ENCODE peak calls at places on chromosome 4, in eight cellular contexts. One of them, this sample, is unnamed.
A peak's percentile ranks its signal among the peaks of the same experiment; 100 is the strongest.

GRCh38 chr4:20992002-20992401 is 291.7 kb downstream of the PACRGL start:
- DNase-seq in LoVo: no peak
- DNase-seq in nucleus accumbens: no peak
- DNase-seq in GDM1: no peak
- DNase-seq in BJ: no peak
- DNase-seq in RPMI7951: peak; percentile 3
- DNase-seq in Right ventricle myocardium superior: no peak
- DNase-seq in HTR-8/SVneo: no peak
- DNase-seq in this sample: no peak

GRCh38 chr4:81773557-81773956 is 301.9 kb upstream of the RASGEF1B start:
- DNase-seq in LoVo: no peak
- DNase-seq in nucleus accumbens: no peak
- DNase-seq in GDM1: no peak
- DNase-seq in BJ: no peak
- DNase-seq in RPMI7951: no peak
- DNase-seq in Right ventricle myocardium superior: no peak
- DNase-seq in HTR-8/SVneo: no peak
- DNase-seq in this sample: no peak

GRCh38 chr4:74335341-74336019 is 27.2 kb downstream of the EPGN start:
- DNase-seq in LoVo: no peak
- DNase-seq in nucleus accumbens: no peak
- DNase-seq in GDM1: no peak
- DNase-seq in BJ: no peak
- DNase-seq in RPMI7951: no peak
- DNase-seq in Right ventricle myocardium superior: no peak
- DNase-seq in HTR-8/SVneo: no peak
- DNase-seq in this sample: no peak

GRCh38 chr4:53119685-53120084 is 246.2 kb downstream of the SCFD2 start:
- DNase-seq in LoVo: no peak
- DNase-seq in nucleus accumbens: no peak
- DNase-seq in GDM1: no peak
- DNase-seq in BJ: no peak
- DNase-seq in RPMI7951: peak; percentile 72
- DNase-seq in Right ventricle myocardium superior: no peak
- DNase-seq in HTR-8/SVneo: peak; percentile 13
- DNase-seq in this sample: peak; percentile 49

GRCh38 chr4:1727117-1728031 is 6.1 kb downstream of the TACC3 start:
- DNase-seq in LoVo: peak; percentile 37
- DNase-seq in nucleus accumbens: no peak
- DNase-seq in GDM1: peak; percentile 55
- DNase-seq in BJ: no peak
- DNase-seq in RPMI7951: peak; percentile 81
- DNase-seq in Right ventricle myocardium superior: peak; percentile 90
- DNase-seq in HTR-8/SVneo: peak; percentile 64
- DNase-seq in this sample: no peak

GRCh38 chr4:157763490-157763889 is 409.3 kb downstream of the GASK1B start:
- DNase-seq in LoVo: no peak
- DNase-seq in nucleus accumbens: no peak
- DNase-seq in GDM1: no peak
- DNase-seq in BJ: no peak
- DNase-seq in RPMI7951: no peak
- DNase-seq in Right ventricle myocardium superior: no peak
- DNase-seq in HTR-8/SVneo: no peak
- DNase-seq in this sample: no peak

GRCh38 chr4:56102581-56102980 is 153.8 kb downstream of the CEP135 start:
- DNase-seq in LoVo: no peak
- DNase-seq in nucleus accumbens: no peak
- DNase-seq in GDM1: no peak
- DNase-seq in BJ: no peak
- DNase-seq in RPMI7951: no peak
- DNase-seq in Right ventricle myocardium superior: no peak
- DNase-seq in HTR-8/SVneo: no peak
- DNase-seq in this sample: no peak

GRCh38 chr4:6201580-6202091 is 1.3 kb upstream of the JAKMIP1 start:
- DNase-seq in LoVo: no peak
- DNase-seq in nucleus accumbens: no peak
- DNase-seq in GDM1: no peak
- DNase-seq in BJ: no peak
- DNase-seq in RPMI7951: no peak
- DNase-seq in Right ventricle myocardium superior: no peak
- DNase-seq in HTR-8/SVneo: no peak
- DNase-seq in this sample: no peak

GRCh38 chr4:109009909-109010308 is 247.1 kb upstream of the ETNPPL start:
- DNase-seq in LoVo: no peak
- DNase-seq in nucleus accumbens: no peak
- DNase-seq in GDM1: no peak
- DNase-seq in BJ: peak; percentile 67
- DNase-seq in RPMI7951: peak; percentile 6
- DNase-seq in Right ventricle myocardium superior: no peak
- DNase-seq in HTR-8/SVneo: no peak
- DNase-seq in this sample: peak; percentile 75

GRCh38 chr4:123452585-123452984 is 56.0 kb downstream of the SPRY1 start:
- DNase-seq in LoVo: peak; percentile 15
- DNase-seq in nucleus accumbens: no peak
- DNase-seq in GDM1: peak; percentile 20
- DNase-seq in BJ: peak; percentile 53
- DNase-seq in RPMI7951: peak; percentile 89
- DNase-seq in Right ventricle myocardium superior: no peak
- DNase-seq in HTR-8/SVneo: peak; percentile 42
- DNase-seq in this sample: peak; percentile 42

GRCh38 chr4:186693159-186693815 is 30.4 kb downstream of the FAT1 start:
- DNase-seq in LoVo: peak; percentile 79
- DNase-seq in nucleus accumbens: no peak
- DNase-seq in GDM1: no peak
- DNase-seq in BJ: peak; percentile 22
- DNase-seq in RPMI7951: no peak
- DNase-seq in Right ventricle myocardium superior: peak; percentile 68
- DNase-seq in HTR-8/SVneo: peak; percentile 83
- DNase-seq in this sample: peak; percentile 68

GRCh38 chr4:56908206-56909082 is 744 bp downstream of the REST start:
- DNase-seq in LoVo: peak; percentile 26
- DNase-seq in nucleus accumbens: peak; percentile 60
- DNase-seq in GDM1: peak; percentile 67
- DNase-seq in BJ: no peak
- DNase-seq in RPMI7951: peak; percentile 56
- DNase-seq in Right ventricle myocardium superior: peak; percentile 82
- DNase-seq in HTR-8/SVneo: peak; percentile 34
- DNase-seq in this sample: no peak

GRCh38 chr4:22315643-22316042 is 200.2 kb downstream of the ADGRA3 start:
- DNase-seq in LoVo: no peak
- DNase-seq in nucleus accumbens: no peak
- DNase-seq in GDM1: no peak
- DNase-seq in BJ: no peak
- DNase-seq in RPMI7951: peak; percentile 34
- DNase-seq in Right ventricle myocardium superior: no peak
- DNase-seq in HTR-8/SVneo: peak; percentile 2
- DNase-seq in this sample: peak; percentile 2

GRCh38 chr4:26719954-26720552 is 136.2 kb downstream of the TBC1D19 start:
- DNase-seq in LoVo: peak; percentile 26
- DNase-seq in nucleus accumbens: no peak
- DNase-seq in GDM1: no peak
- DNase-seq in BJ: no peak
- DNase-seq in RPMI7951: peak; percentile 17
- DNase-seq in Right ventricle myocardium superior: no peak
- DNase-seq in HTR-8/SVneo: peak; percentile 9
- DNase-seq in this sample: no peak

GRCh38 chr4:1216869-1217294 is 32.0 kb downstream of the CTBP1 start:
- DNase-seq in LoVo: no peak
- DNase-seq in nucleus accumbens: no peak
- DNase-seq in GDM1: peak; percentile 55
- DNase-seq in BJ: no peak
- DNase-seq in RPMI7951: no peak
- DNase-seq in Right ventricle myocardium superior: peak; percentile 72
- DNase-seq in HTR-8/SVneo: no peak
- DNase-seq in this sample: no peak

GRCh38 chr4:176788248-176788647 is 4.5 kb downstream of the VEGFC start:
- DNase-seq in LoVo: no peak
- DNase-seq in nucleus accumbens: no peak
- DNase-seq in GDM1: no peak
- DNase-seq in BJ: no peak
- DNase-seq in RPMI7951: peak; percentile 40
- DNase-seq in Right ventricle myocardium superior: no peak
- DNase-seq in HTR-8/SVneo: no peak
- DNase-seq in this sample: no peak

GRCh38 chr4:6379787-6380745 is 92.3 kb downstream of the PPP2R2C start:
- DNase-seq in LoVo: no peak
- DNase-seq in nucleus accumbens: no peak
- DNase-seq in GDM1: no peak
- DNase-seq in BJ: no peak
- DNase-seq in RPMI7951: no peak
- DNase-seq in Right ventricle myocardium superior: peak; percentile 24
- DNase-seq in HTR-8/SVneo: no peak
- DNase-seq in this sample: no peak

GRCh38 chr4:96521046-96521536 is 681.2 kb downstream of the PDHA2 start:
- DNase-seq in LoVo: no peak
- DNase-seq in nucleus accumbens: no peak
- DNase-seq in GDM1: no peak
- DNase-seq in BJ: no peak
- DNase-seq in RPMI7951: no peak
- DNase-seq in Right ventricle myocardium superior: no peak
- DNase-seq in HTR-8/SVneo: no peak
- DNase-seq in this sample: no peak